ENCODE peak calls at places on chromosomes 11 and 22, in four cellular contexts. L is H9, X is heart left ventricle, G is Calu3. Z is an unnamed sample.

GRCh38 chr11:96098511-96099241 is 174.8 kb upstream of the MTMR2 start:
- DNase-seq in G (peak; percentile 46), L (no peak), X (no peak), Z (no peak)

GRCh38 chr11:131217313-131218297 is 152.8 kb upstream of the NTM start:
- DNase-seq in G (no peak), L (no peak), X (no peak), Z (no peak)

GRCh38 chr11:79436911-79437273 is 3.9 kb downstream of the TENM4 start:
- DNase-seq in X (no peak), L (peak; percentile 35), G (no peak), Z (no peak)

GRCh38 chr11:8263109-8263768 is 439 bp downstream of the LMO1 start:
- DNase-seq in G (no peak), L (peak; percentile 53), X (no peak), Z (peak; percentile 59)

GRCh38 chr11:69909561-69910518 is 90.6 kb upstream of the FGF3 start:
- DNase-seq in L (no peak), X (no peak), G (no peak), Z (peak; percentile 60)

GRCh38 chr22:39592104-39593060 is 21.8 kb downstream of the CACNA1I start:
- DNase-seq in L (no peak), X (no peak), G (peak; percentile 76), Z (no peak)

GRCh38 chr11:17839450-17839849 is 104.9 kb downstream of the KCNC1 start:
- DNase-seq in L (no peak), G (no peak), X (no peak), Z (no peak)

GRCh38 chr11:64870176-64870892 is 8.1 kb downstream of the EHD1 start:
- DNase-seq in L (no peak), G (no peak), X (peak; percentile 45), Z (no peak)

DNA sequence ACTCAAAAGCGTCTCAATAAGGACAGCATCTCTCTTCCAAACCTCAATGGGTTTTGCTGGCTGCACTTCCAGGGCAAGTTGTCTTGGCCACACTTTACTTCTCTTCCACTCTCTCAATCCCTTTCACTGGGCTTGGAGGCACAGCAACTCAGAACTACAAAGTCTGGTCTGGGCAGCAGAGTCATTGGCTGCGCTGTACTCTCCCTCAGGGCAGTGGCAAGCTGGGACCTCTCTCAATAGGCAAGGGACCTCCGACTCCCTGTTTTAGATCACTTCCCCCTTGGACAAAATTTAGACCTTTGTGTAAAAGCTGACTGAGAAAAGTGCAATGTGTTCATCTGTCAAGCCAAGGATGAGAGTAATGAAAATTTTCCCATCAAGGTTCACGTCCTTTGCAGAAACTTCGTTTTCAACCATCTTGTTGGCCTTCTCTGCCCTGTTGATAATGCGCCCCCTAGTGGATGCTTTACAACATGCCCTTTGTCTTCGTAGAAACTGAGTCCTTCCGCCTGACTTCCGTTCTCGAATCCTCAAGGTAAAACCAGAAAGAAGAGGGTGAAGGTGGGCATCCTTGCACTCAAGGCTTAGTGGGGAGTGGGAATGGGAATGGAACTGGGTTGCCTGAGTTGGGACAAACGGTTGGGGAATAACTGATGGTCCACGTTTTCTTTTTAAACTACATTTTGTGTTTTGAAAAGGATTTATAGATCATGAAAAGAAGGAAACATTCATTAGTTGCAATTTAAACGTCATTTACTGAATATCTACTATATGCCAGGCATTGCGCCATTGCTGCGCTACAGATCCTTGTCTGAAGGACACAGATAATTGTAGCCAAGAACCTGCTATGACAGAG is 99.1 kb downstream of the CD44 start:
- DNase-seq in L (peak; percentile 75), X (peak; percentile 53), G (peak; percentile 32), Z (peak; percentile 50)
- TF ChIP-seq CTCF in L (peak; percentile 92), X (peak; percentile 71), G (peak; percentile 80), Z (peak; percentile 77)

DNA sequence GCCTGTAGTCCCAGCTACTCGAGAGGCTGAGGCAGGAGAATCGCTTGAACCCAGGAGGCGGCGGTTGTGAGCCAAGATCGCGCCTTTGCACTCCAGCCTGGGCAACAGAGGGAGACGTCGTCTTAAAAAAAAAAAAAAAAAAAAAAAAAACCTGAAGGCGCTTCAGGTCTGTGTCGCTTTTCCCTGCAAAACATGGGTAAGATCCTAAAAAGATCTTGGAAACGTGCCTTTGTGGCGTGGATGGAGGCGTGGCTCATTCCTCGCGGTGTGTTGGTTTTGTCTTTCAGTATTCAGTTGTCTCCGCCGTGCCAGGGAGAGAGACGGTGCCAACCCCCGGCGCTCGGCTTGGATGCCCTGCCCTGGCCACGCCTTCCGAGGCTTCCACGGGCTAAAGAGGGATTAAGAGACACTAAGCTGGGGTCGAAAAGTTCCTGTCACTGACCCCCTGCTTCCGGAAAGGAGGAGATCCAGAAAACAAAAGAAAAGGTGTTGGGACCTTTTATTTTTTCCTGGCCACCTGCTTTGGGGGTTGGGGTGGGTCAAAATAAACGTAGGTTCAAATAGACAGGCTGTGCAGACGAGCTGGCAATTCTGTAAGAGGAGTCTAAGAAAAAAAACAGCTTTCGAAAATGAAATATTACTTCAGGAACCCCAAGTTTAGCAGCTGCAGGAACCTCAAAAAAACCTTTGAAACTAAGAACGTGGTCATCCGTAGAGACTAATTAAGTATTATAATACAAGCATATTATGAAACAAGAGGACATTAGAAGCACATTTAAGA is 1.1 kb upstream of the SLC35F2 start:
- DNase-seq in L (peak; percentile 50), G (peak; percentile 44), X (peak; percentile 11), Z (peak; percentile 20)
- TF ChIP-seq CTCF in L (no peak), G (no peak), X (no peak), Z (no peak)

GRCh38 chr11:74490945-74491344 is 2.6 kb downstream of the LIPT2 start:
- DNase-seq in L (no peak), G (no peak), X (no peak), Z (no peak)

GRCh38 chr11:74492974-74493815 is at the start of gene LIPT2:
- DNase-seq in G (peak; percentile 98), X (peak; percentile 96), L (peak; percentile 98), Z (peak; percentile 95)

GRCh38 chr11:74492084-74492483 is 1.4 kb downstream of the LIPT2 start:
- DNase-seq in G (no peak), X (no peak), L (no peak), Z (no peak)

GRCh38 chr11:74485868-74486267 is 7.7 kb downstream of the LIPT2 start:
- DNase-seq in X (no peak), G (no peak), L (no peak), Z (no peak)

DNA sequence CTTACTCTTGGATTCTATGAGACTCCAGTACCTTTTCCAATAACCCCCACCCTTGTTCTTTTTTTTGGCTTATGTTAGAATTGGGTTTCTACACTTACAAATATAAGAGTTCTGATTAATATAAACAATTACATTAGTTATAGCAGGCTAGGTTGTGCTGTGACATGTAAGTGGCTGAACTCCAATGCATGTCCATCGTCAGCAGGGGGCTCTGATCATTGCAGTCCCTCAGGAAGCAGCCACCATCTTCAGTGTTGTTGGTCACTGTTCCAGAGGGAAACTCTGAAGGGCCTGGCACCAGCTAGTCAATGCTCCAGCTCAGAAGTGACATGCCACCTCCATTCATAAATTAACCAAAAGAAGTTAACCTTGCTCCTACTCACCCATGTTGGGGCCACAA is 5.6 kb downstream of the LIPT2 start:
- DNase-seq in X (no peak), G (peak; percentile 63), L (peak; percentile 46), Z (no peak)
- TF ChIP-seq CTCF in X (no peak), G (peak; percentile 51), L (peak; percentile 48), Z (no peak)

GRCh38 chr22:36328635-36329216 is 59.0 kb downstream of the MYH9 start:
- DNase-seq in L (no peak), G (no peak), X (no peak), Z (no peak)

GRCh38 chr22:36327922-36328551 is 59.7 kb downstream of the MYH9 start:
- DNase-seq in G (no peak), L (no peak), X (peak; percentile 70), Z (no peak)

GRCh38 chr22:36330655-36331305 is 57.0 kb downstream of the MYH9 start:
- DNase-seq in X (peak; percentile 81), L (no peak), G (no peak), Z (no peak)

GRCh38 chr22:36330127-36330526 is 57.6 kb downstream of the MYH9 start:
- DNase-seq in L (no peak), X (no peak), G (no peak), Z (no peak)

GRCh38 chr22:36329217-36330078 is 58.3 kb downstream of the MYH9 start:
- DNase-seq in L (peak; percentile 97), X (no peak), G (peak; percentile 84), Z (peak; percentile 47)
- TF ChIP-seq CTCF in L (no peak), X (no peak), G (no peak), Z (no peak)

GRCh38 chr22:41969110-41969646 is at the start of gene SEPTIN3:
- DNase-seq in G (no peak), L (no peak), X (no peak), Z (no peak)

GRCh38 chr22:41968601-41969000 is 642 bp upstream of the SEPTIN3 start:
- DNase-seq in X (no peak), G (no peak), L (no peak), Z (no peak)

GRCh38 chr22:41964106-41964494 is 5.1 kb upstream of the SEPTIN3 start:
- DNase-seq in X (no peak), L (no peak), G (no peak), Z (no peak)

GRCh38 chr22:41966225-41966606 is 3.0 kb upstream of the SEPTIN3 start:
- DNase-seq in G (no peak), L (no peak), X (no peak), Z (no peak)

GRCh38 chr22:41966607-41967240 is 2.5 kb upstream of the SEPTIN3 start:
- DNase-seq in L (peak; percentile 81), G (peak; percentile 45), X (no peak), Z (no peak)
- TF ChIP-seq CTCF in L (peak; percentile 67), G (no peak), X (peak; percentile 21), Z (peak; percentile 13)

DNA sequence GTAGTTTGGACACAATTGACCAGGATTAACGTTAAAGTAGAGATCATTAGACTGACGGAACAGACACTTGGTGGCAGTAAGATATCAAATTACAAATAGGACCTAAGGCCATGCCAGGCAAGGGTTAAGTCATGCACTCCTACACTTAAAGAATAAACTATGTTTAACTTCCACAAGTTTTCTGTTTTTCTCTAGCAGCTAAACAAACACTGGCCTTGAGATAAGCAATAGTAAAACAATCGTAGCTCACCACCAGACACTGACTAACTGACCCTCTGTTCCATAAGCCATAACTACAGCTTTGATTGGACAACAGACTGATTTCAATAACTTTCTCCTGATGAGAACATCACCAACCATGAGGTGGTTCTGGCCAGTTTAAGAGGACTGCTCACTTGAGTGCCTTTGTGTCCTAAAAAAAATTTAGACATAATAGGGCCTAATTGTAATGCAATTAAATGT is 2.0 kb upstream of the CEP126 start:
- DNase-seq in X (no peak), L (no peak), G (no peak), Z (no peak)
- TF ChIP-seq CTCF in X (no peak), L (no peak), G (no peak), Z (no peak)

GRCh38 chr11:83285771-83286528 is at the start of gene CCDC90B:
- DNase-seq in G (peak; percentile 85), X (peak; percentile 96), L (peak; percentile 98), Z (peak; percentile 87)
- TF ChIP-seq CTCF in G (no peak), X (no peak), L (peak; percentile 52), Z (no peak)

GRCh38 chr11:72015511-72016061 is 16.9 kb downstream of the IL18BP start:
- DNase-seq in L (peak; percentile 63), G (peak; percentile 34), X (no peak), Z (peak; percentile 60)
- TF ChIP-seq CTCF in L (peak; percentile 63), G (no peak), X (no peak), Z (peak; percentile 33)

DNA sequence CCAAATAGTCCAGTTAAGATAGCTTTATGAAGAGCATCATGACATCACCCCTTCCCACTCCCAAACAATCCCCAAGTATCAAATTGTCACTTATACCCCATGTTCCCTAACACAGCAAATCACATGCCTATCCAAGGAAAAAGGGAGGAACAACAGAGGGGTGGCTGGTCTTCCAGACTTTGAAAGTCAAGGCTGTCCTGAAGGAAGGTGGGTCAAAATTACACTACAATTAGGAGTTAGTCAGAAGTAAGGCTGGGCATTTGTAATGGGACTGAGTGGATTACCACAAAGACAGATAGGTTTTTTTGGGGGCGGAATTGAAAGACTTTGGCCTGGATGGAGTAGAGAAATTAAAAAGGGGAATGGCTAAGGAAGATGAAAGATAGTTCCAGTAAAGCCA is 5.9 kb downstream of the PRAME start:
- DNase-seq in X (no peak), L (no peak), G (no peak), Z (no peak)
- TF ChIP-seq CTCF in X (no peak), L (no peak), G (no peak), Z (no peak)